ENCODE peak calls at places on chromosome 1, in four cellular contexts. M is NCI-H146, B is RCC 7860, F is NCI-H1092 treated with DMSO at 0.1 percent for 48 hours. W is an unnamed sample.
A peak's percentile ranks its signal among the peaks of the same experiment; 100 is the strongest.

GRCh38 chr1:90402893-90403849 is 313.9 kb downstream of the BARHL2 start:
- DNase-seq in M (peak; percentile 17), B (peak; percentile 89), F (no peak), W (no peak)

GRCh38 chr1:153548722-153549695 is at the start of gene S100A3:
- DNase-seq in M (no peak), B (peak; percentile 90), F (no peak), W (no peak)

GRCh38 chr1:235056937-235057336 is 71.7 kb downstream of the TOMM20 start:
- DNase-seq in M (no peak), B (no peak), F (no peak), W (no peak)

GRCh38 chr1:46533179-46533864 is 18.1 kb downstream of the KNCN start:
- DNase-seq in M (peak; percentile 52), B (no peak), F (no peak), W (peak; percentile 48)

GRCh38 chr1:198462365-198463025 is 78.0 kb downstream of the ATP6V1G3 start:
- DNase-seq in M (no peak), B (no peak), F (no peak), W (no peak)

GRCh38 chr1:228316589-228317387 is 89.8 kb downstream of the TRIM11 start:
- DNase-seq in M (no peak), B (no peak), F (no peak), W (no peak)

GRCh38 chr1:169146536-169147214 is 40.2 kb downstream of the ATP1B1 start:
- DNase-seq in M (no peak), B (peak; percentile 35), F (no peak), W (no peak)

GRCh38 chr1:63033211-63033610 is 249.3 kb downstream of the ATG4C start:
- DNase-seq in M (no peak), B (no peak), F (no peak), W (no peak)

W was measured in GM12891.